ENCODE peak calls at places on chromosomes 5 and 9, in five cellular contexts. W is lower leg skin; H is endothelial cell; Y is WTC11; A is CD8-positive, alpha-beta T cell. L is an unnamed sample.

GRCh38 chr9:70816891-70817290 is 304.5 kb downstream of the TRPM3 start:
- DNase-seq in W (no peak), H (no peak), Y (no peak), A (no peak), L (no peak)

GRCh38 chr9:119368681-119369581 is at the start of gene BRINP1:
- DNase-seq in W (no peak), H (peak; percentile 56), Y (peak; percentile 77), A (no peak), L (peak; percentile 91)

GRCh38 chr9:88697764-88698436 is 162.9 kb downstream of the NXNL2 start:
- DNase-seq in W (no peak), H (no peak), Y (no peak), A (no peak), L (no peak)

GRCh38 chr5:86968311-86968753 is 299.4 kb upstream of the RASA1 start:
- DNase-seq in W (no peak), H (peak; percentile 9), Y (no peak), A (no peak), L (peak; percentile 48)

GRCh38 chr9:2771101-2771500 is 53.8 kb downstream of the KCNV2 start:
- DNase-seq in W (no peak), H (no peak), Y (no peak), A (no peak), L (no peak)

GRCh38 chr5:145991044-145991575 is 54.7 kb downstream of the SH3RF2 start:
- DNase-seq in W (no peak), H (no peak), Y (no peak), A (no peak), L (no peak)

GRCh38 chr5:67355135-67355729 is 158.6 kb upstream of the CD180 start:
- DNase-seq in W (no peak), H (no peak), Y (no peak), A (no peak), L (no peak)

GRCh38 chr5:14580037-14581034 is 1.3 kb upstream of the OTULINL start:
- DNase-seq in W (no peak), H (no peak), Y (no peak), A (no peak), L (no peak)

GRCh38 chr9:37972346-37972745 is 68.4 kb upstream of the SLC25A51 start:
- DNase-seq in W (no peak), H (no peak), Y (no peak), A (no peak), L (peak; percentile 65)
- TF ChIP-seq CTCF in W (no peak), H (no peak), Y (no peak), A (no peak), L (peak; percentile 51)

GRCh38 chr9:130939405-130939941 is 426 bp upstream of the FIBCD1 start:
- DNase-seq in W (no peak), H (no peak), Y (peak; percentile 42), A (no peak), L (no peak)

GRCh38 chr9:130940023-130940549 is 1.0 kb upstream of the FIBCD1 start:
- DNase-seq in W (no peak), H (no peak), Y (peak; percentile 41), A (no peak), L (peak; percentile 76)

GRCh38 chr9:130938184-130938651 is 829 bp downstream of the FIBCD1 start:
- DNase-seq in W (no peak), H (no peak), Y (peak; percentile 46), A (no peak), L (no peak)

GRCh38 chr9:130937146-130938076 is 1.6 kb downstream of the FIBCD1 start:
- DNase-seq in W (no peak), H (no peak), Y (no peak), A (no peak), L (peak; percentile 49)

GRCh38 chr9:130938652-130939404 is at the start of gene FIBCD1:
- DNase-seq in W (no peak), H (peak; percentile 39), Y (peak; percentile 69), A (no peak), L (peak; percentile 86)
- TF ChIP-seq CTCF in W (no peak), H (peak; percentile 58), Y (no peak), A (no peak), L (peak; percentile 64)

GRCh38 chr9:101383361-101383760 is 1.4 kb downstream of the BAAT start:
- DNase-seq in W (no peak), H (no peak), Y (no peak), A (no peak), L (no peak)

GRCh38 chr9:101393135-101393534 is 5.3 kb downstream of the MRPL50 start:
- DNase-seq in W (no peak), H (no peak), Y (no peak), A (no peak), L (no peak)

GRCh38 chr9:101387871-101388506 is 3.2 kb upstream of the BAAT start:
- DNase-seq in W (no peak), H (no peak), Y (no peak), A (no peak), L (no peak)

GRCh38 chr9:101388507-101388993 is 3.7 kb upstream of the BAAT start:
- DNase-seq in W (no peak), H (no peak), Y (no peak), A (no peak), L (no peak)
- TF ChIP-seq CTCF in W (no peak), H (no peak), Y (no peak), A (no peak), L (peak; percentile 64)

DNA sequence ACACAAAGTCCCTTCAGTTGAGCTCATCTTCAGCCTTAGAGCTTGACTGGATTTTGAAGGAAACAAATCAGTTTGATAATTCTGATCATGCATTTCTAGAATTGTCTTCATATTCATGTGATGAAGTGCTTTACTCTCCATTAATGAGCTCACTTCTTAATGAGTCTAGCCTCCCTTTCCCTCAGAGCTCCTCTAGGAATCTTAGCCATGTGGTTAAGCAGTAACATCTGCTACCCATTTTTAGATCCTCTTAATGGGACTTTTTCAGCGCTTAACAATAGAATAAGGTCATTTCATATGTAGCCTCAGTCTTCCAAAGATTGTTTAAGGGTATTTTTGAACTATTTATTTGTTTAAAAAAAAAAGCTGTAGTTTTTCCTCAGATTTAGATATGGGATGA is 36.9 kb upstream of the LURAP1L start:
- DNase-seq in W (no peak), H (no peak), Y (no peak), A (no peak), L (no peak)
- TF ChIP-seq CTCF in W (no peak), H (no peak), Y (no peak), A (no peak), L (no peak)

GRCh38 chr5:141338538-141339306 is at the start of gene PCDHGA2:
- DNase-seq in W (no peak), H (no peak), Y (peak; percentile 60), A (no peak), L (peak; percentile 75)

GRCh38 chr5:141342773-141343172 is 856 bp upstream of the PCDHGA3 start:
- DNase-seq in W (no peak), H (no peak), Y (no peak), A (no peak), L (no peak)

GRCh38 chr5:141343953-141344463 is 379 bp downstream of the PCDHGA3 start:
- DNase-seq in W (no peak), H (no peak), Y (no peak), A (no peak), L (no peak)

GRCh38 chr5:141345327-141345726 is 1.7 kb downstream of the PCDHGA3 start:
- DNase-seq in W (no peak), H (no peak), Y (no peak), A (no peak), L (no peak)

GRCh38 chr5:141343242-141343952 is at the start of gene PCDHGA3:
- DNase-seq in W (no peak), H (no peak), Y (no peak), A (no peak), L (peak; percentile 63)
- TF ChIP-seq CTCF in W (no peak), H (peak; percentile 23), Y (peak; percentile 45), A (no peak), L (peak; percentile 75)

L was measured in endodermal cell.